ENCODE peak calls at places on chromosomes 16 and 17, in six cellular contexts. One of them, this sample, is unnamed.

GRCh38 chr16:84585886-84586285 is 32.0 kb downstream of the COTL1 start:
- DNase-seq in GM12892: peak
- DNase-seq in K562: peak
- DNase-seq in H1: peak
- DNase-seq in GM12878: no peak
- DNase-seq in HepG2: no peak
- DNase-seq in this sample: peak

GRCh38 chr17:64115043-64115698 is 14.8 kb downstream of the ERN1 start:
- DNase-seq in GM12892: no peak
- DNase-seq in K562: no peak
- DNase-seq in H1: no peak
- DNase-seq in GM12878: no peak
- DNase-seq in HepG2: no peak
- DNase-seq in this sample: no peak

GRCh38 chr17:7650509-7651096 is at the start of gene ATP1B2:
- DNase-seq in GM12892: peak
- DNase-seq in K562: peak
- DNase-seq in H1: peak
- DNase-seq in GM12878: no peak
- DNase-seq in HepG2: peak
- DNase-seq in this sample: peak

GRCh38 chr16:21645261-21645721 is 7.1 kb downstream of the IGSF6 start:
- DNase-seq in GM12892: no peak
- DNase-seq in K562: no peak
- DNase-seq in H1: no peak
- DNase-seq in GM12878: peak
- DNase-seq in HepG2: no peak
- DNase-seq in this sample: no peak

GRCh38 chr16:29738514-29738913 is 7.3 kb downstream of the C16orf54 start:
- DNase-seq in GM12892: peak
- DNase-seq in K562: no peak
- DNase-seq in H1: no peak
- DNase-seq in GM12878: peak
- DNase-seq in HepG2: no peak
- DNase-seq in this sample: peak

GRCh38 chr17:63279498-63280230 is 166.4 kb downstream of the CYB561 start:
- DNase-seq in GM12892: no peak
- DNase-seq in K562: no peak
- DNase-seq in H1: no peak
- DNase-seq in GM12878: no peak
- DNase-seq in HepG2: no peak
- DNase-seq in this sample: no peak

GRCh38 chr17:29066053-29066452 is 23.1 kb downstream of the PIPOX start:
- DNase-seq in GM12892: no peak
- DNase-seq in K562: no peak
- DNase-seq in H1: no peak
- DNase-seq in GM12878: no peak
- DNase-seq in HepG2: no peak
- DNase-seq in this sample: no peak

GRCh38 chr17:36221187-36221586 is 10.3 kb downstream of the CCL4L2 start:
- DNase-seq in GM12892: no peak
- DNase-seq in K562: no peak
- DNase-seq in H1: no peak
- DNase-seq in GM12878: no peak
- DNase-seq in HepG2: no peak
- DNase-seq in this sample: no peak

GRCh38 chr17:2853722-2854580 is 57.7 kb downstream of the RAP1GAP2 start:
- DNase-seq in GM12892: no peak
- DNase-seq in K562: peak
- DNase-seq in H1: no peak
- DNase-seq in GM12878: no peak
- DNase-seq in HepG2: no peak
- DNase-seq in this sample: no peak

GRCh38 chr16:10121496-10121895 is 60.7 kb downstream of the GRIN2A start:
- DNase-seq in GM12892: no peak
- DNase-seq in K562: no peak
- DNase-seq in H1: no peak
- DNase-seq in GM12878: no peak
- DNase-seq in HepG2: no peak
- DNase-seq in this sample: no peak

GRCh38 chr17:20010099-20010863 is 1.1 kb downstream of the SPECC1 start:
- DNase-seq in GM12892: no peak
- DNase-seq in K562: peak
- DNase-seq in H1: no peak
- DNase-seq in GM12878: no peak
- DNase-seq in HepG2: peak
- DNase-seq in this sample: no peak

GRCh38 chr17:79940381-79941087 is 95.1 kb downstream of the TBC1D16 start:
- DNase-seq in GM12892: no peak
- DNase-seq in K562: no peak
- DNase-seq in H1: no peak
- DNase-seq in GM12878: no peak
- DNase-seq in HepG2: no peak
- DNase-seq in this sample: no peak

GRCh38 chr16:69706975-69707340 is 19.4 kb downstream of the NQO1 start:
- DNase-seq in GM12892: no peak
- DNase-seq in K562: no peak
- DNase-seq in H1: no peak
- DNase-seq in GM12878: no peak
- DNase-seq in HepG2: no peak
- DNase-seq in this sample: no peak

GRCh38 chr16:85197611-85198566 is 85.6 kb upstream of the CIBAR2 start:
- DNase-seq in GM12892: no peak
- DNase-seq in K562: no peak
- DNase-seq in H1: no peak
- DNase-seq in GM12878: no peak
- DNase-seq in HepG2: peak
- DNase-seq in this sample: no peak

GRCh38 chr17:8444506-8444905 is 8.8 kb downstream of the NDEL1 start:
- DNase-seq in GM12892: no peak
- DNase-seq in K562: peak
- DNase-seq in H1: no peak
- DNase-seq in GM12878: no peak
- DNase-seq in HepG2: no peak
- DNase-seq in this sample: no peak

GRCh38 chr16:70696368-70696767 is 10.5 kb upstream of the MTSS2 start:
- DNase-seq in GM12892: no peak
- DNase-seq in K562: no peak
- DNase-seq in H1: no peak
- DNase-seq in GM12878: no peak
- DNase-seq in HepG2: no peak
- DNase-seq in this sample: no peak

GRCh38 chr17:18235743-18236256 is 10.4 kb downstream of the LLGL1 start:
- DNase-seq in GM12892: no peak
- DNase-seq in K562: no peak
- DNase-seq in H1: no peak
- DNase-seq in GM12878: no peak
- DNase-seq in HepG2: no peak
- DNase-seq in this sample: no peak

GRCh38 chr17:9976283-9977009 is 71.4 kb upstream of the RCVRN start:
- DNase-seq in GM12892: no peak
- DNase-seq in K562: peak
- DNase-seq in H1: no peak
- DNase-seq in GM12878: no peak
- DNase-seq in HepG2: no peak
- DNase-seq in this sample: no peak

GRCh38 chr17:68821860-68822693 is 133.1 kb downstream of the ABCA8 start:
- DNase-seq in GM12892: no peak
- DNase-seq in K562: no peak
- DNase-seq in H1: no peak
- DNase-seq in GM12878: no peak
- DNase-seq in HepG2: peak
- DNase-seq in this sample: no peak

GRCh38 chr17:4836221-4836620 is 3.1 kb downstream of the MINK1 start:
- DNase-seq in GM12892: no peak
- DNase-seq in K562: no peak
- DNase-seq in H1: no peak
- DNase-seq in GM12878: no peak
- DNase-seq in HepG2: no peak
- DNase-seq in this sample: no peak

GRCh38 chr17:4837471-4838305 is 4.5 kb downstream of the MINK1 start:
- DNase-seq in GM12892: no peak
- DNase-seq in K562: no peak
- DNase-seq in H1: no peak
- DNase-seq in GM12878: no peak
- DNase-seq in HepG2: no peak
- DNase-seq in this sample: no peak

GRCh38 chr17:4833941-4834501 is 881 bp downstream of the MINK1 start:
- DNase-seq in GM12892: no peak
- DNase-seq in K562: no peak
- DNase-seq in H1: no peak
- DNase-seq in GM12878: no peak
- DNase-seq in HepG2: peak
- DNase-seq in this sample: no peak

GRCh38 chr17:4834621-4835020 is 1.5 kb downstream of the MINK1 start:
- DNase-seq in GM12892: no peak
- DNase-seq in K562: no peak
- DNase-seq in H1: no peak
- DNase-seq in GM12878: no peak
- DNase-seq in HepG2: no peak
- DNase-seq in this sample: no peak

DNA sequence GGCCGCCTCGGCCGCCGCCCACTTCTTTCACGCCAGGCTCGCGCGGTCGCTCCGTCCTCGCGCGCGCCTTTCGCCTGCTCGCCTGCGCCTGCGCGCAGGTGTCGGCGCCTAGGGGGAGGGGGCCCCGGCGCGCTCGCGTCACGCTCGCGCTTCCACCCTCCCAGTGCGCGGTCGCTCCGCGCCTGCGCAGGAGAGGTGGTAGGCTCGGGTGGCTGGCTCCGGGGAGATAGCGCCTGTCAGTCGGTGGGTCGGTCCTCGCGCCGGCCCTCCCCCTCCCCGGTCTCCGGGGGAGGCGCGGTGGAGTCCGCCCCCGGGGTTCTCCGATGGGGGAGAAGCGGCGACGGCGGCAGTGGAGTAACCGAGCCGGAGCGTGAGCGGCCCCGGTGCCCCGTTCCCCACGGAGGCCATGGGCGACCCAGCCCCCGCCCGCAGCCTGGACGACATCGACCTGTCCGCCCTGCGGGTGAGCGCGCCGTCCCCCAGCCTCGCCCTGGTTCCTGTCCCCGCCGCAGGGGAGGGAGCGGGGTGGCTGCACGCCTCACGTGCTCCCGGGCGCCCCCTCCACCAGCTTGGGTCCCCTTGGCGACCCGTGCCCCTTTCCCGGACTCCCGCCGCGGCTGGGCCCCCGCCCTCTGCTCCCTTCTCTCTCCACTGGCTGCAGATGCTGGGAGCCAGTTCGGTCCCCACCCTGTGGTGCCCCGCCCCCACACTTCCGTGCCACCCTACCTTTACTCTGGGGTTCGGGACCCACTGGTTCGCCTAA is at the start of gene MINK1:
- DNase-seq in GM12892: peak
- DNase-seq in K562: peak
- DNase-seq in H1: peak
- DNase-seq in GM12878: peak
- DNase-seq in HepG2: peak
- DNase-seq in this sample: peak
- TF ChIP-seq POLR2A in GM12892: peak
- TF ChIP-seq POLR2A in K562: peak
- TF ChIP-seq POLR2A in H1: no peak
- TF ChIP-seq POLR2A in GM12878: peak
- TF ChIP-seq POLR2A in HepG2: peak
- TF ChIP-seq POLR2A in this sample: no peak

GRCh38 chr17:70608957-70609356 is 439.6 kb downstream of the KCNJ2 start:
- DNase-seq in GM12892: no peak
- DNase-seq in K562: no peak
- DNase-seq in H1: no peak
- DNase-seq in GM12878: no peak
- DNase-seq in HepG2: no peak
- DNase-seq in this sample: no peak
- TF ChIP-seq TAF1 in GM12892: no peak
- TF ChIP-seq TAF1 in K562: no peak
- TF ChIP-seq TAF1 in H1: no peak
- TF ChIP-seq TAF1 in GM12878: no peak
- TF ChIP-seq TAF1 in HepG2: no peak
- TF ChIP-seq TAF1 in this sample: no peak

GRCh38 chr17:83071966-83072562 is 7.3 kb upstream of the METRNL start:
- DNase-seq in GM12892: no peak
- DNase-seq in K562: no peak
- DNase-seq in H1: no peak
- DNase-seq in GM12878: no peak
- DNase-seq in HepG2: no peak
- DNase-seq in this sample: no peak
- TF ChIP-seq POLR2AphosphoS5 in GM12892: no peak
- TF ChIP-seq POLR2AphosphoS5 in K562: no peak
- TF ChIP-seq POLR2AphosphoS5 in H1: no peak
- TF ChIP-seq POLR2AphosphoS5 in GM12878: no peak
- TF ChIP-seq POLR2AphosphoS5 in HepG2: no peak
- TF ChIP-seq POLR2AphosphoS5 in this sample: no peak

GRCh38 chr16:81445143-81445922 is 725 bp downstream of the CMIP start:
- DNase-seq in GM12892: peak
- DNase-seq in K562: peak
- DNase-seq in H1: no peak
- DNase-seq in GM12878: no peak
- DNase-seq in HepG2: no peak
- DNase-seq in this sample: peak
- TF ChIP-seq POLR2A in GM12892: no peak
- TF ChIP-seq POLR2A in K562: peak
- TF ChIP-seq POLR2A in H1: no peak
- TF ChIP-seq POLR2A in GM12878: peak
- TF ChIP-seq POLR2A in HepG2: no peak
- TF ChIP-seq POLR2A in this sample: no peak

GRCh38 chr16:88424536-88425230 is 28.4 kb upstream of the ZFPM1 start:
- DNase-seq in GM12892: no peak
- DNase-seq in K562: no peak
- DNase-seq in H1: no peak
- DNase-seq in GM12878: no peak
- DNase-seq in HepG2: no peak
- DNase-seq in this sample: no peak
- TF ChIP-seq TAF1 in GM12892: no peak
- TF ChIP-seq TAF1 in K562: no peak
- TF ChIP-seq TAF1 in H1: no peak
- TF ChIP-seq TAF1 in GM12878: no peak
- TF ChIP-seq TAF1 in HepG2: no peak
- TF ChIP-seq TAF1 in this sample: no peak

GRCh38 chr16:66003196-66003595 is 363.3 kb upstream of the CDH5 start:
- DNase-seq in GM12892: no peak
- DNase-seq in K562: no peak
- DNase-seq in H1: no peak
- DNase-seq in GM12878: no peak
- DNase-seq in HepG2: no peak
- DNase-seq in this sample: no peak
- TF ChIP-seq POLR2AphosphoS5 in GM12892: no peak
- TF ChIP-seq POLR2AphosphoS5 in K562: no peak
- TF ChIP-seq POLR2AphosphoS5 in H1: no peak
- TF ChIP-seq POLR2AphosphoS5 in GM12878: no peak
- TF ChIP-seq POLR2AphosphoS5 in HepG2: no peak
- TF ChIP-seq POLR2AphosphoS5 in this sample: no peak